ENCODE peak calls at places on chromosome 3, in nine cellular contexts. One of them, this sample, is unnamed.

GRCh38 chr3:44208568-44208967 is 33.1 kb upstream of the TOPAZ1 start:
- DNase-seq in mesendoderm: no peak
- DNase-seq in IMR-90: no peak
- DNase-seq in DND-41: no peak
- DNase-seq in astrocyte: peak
- DNase-seq in fibroblast of lung: no peak
- DNase-seq in K562: no peak
- DNase-seq in neural progenitor cell: no peak
- DNase-seq in colonic mucosa: no peak
- DNase-seq in this sample: no peak

GRCh38 chr3:162865466-162865865 is 1368.9 kb downstream of the OTOL1 start:
- DNase-seq in mesendoderm: no peak
- DNase-seq in IMR-90: no peak
- DNase-seq in DND-41: no peak
- DNase-seq in astrocyte: no peak
- DNase-seq in fibroblast of lung: peak
- DNase-seq in K562: no peak
- DNase-seq in neural progenitor cell: no peak
- DNase-seq in colonic mucosa: no peak
- DNase-seq in this sample: no peak

GRCh38 chr3:28800203-28800602 is 451.6 kb upstream of the AZI2 start:
- DNase-seq in mesendoderm: no peak
- DNase-seq in IMR-90: no peak
- DNase-seq in DND-41: no peak
- DNase-seq in astrocyte: no peak
- DNase-seq in fibroblast of lung: no peak
- DNase-seq in K562: no peak
- DNase-seq in neural progenitor cell: peak
- DNase-seq in colonic mucosa: no peak
- DNase-seq in this sample: no peak

GRCh38 chr3:155178810-155179424 is 98.8 kb downstream of the MME start:
- DNase-seq in mesendoderm: no peak
- DNase-seq in IMR-90: no peak
- DNase-seq in DND-41: no peak
- DNase-seq in astrocyte: no peak
- DNase-seq in fibroblast of lung: no peak
- DNase-seq in K562: no peak
- DNase-seq in neural progenitor cell: no peak
- DNase-seq in colonic mucosa: no peak
- DNase-seq in this sample: no peak

GRCh38 chr3:188554404-188554803 is 400.4 kb downstream of the LPP start:
- DNase-seq in mesendoderm: no peak
- DNase-seq in IMR-90: peak
- DNase-seq in DND-41: no peak
- DNase-seq in astrocyte: peak
- DNase-seq in fibroblast of lung: peak
- DNase-seq in K562: no peak
- DNase-seq in neural progenitor cell: no peak
- DNase-seq in colonic mucosa: no peak
- DNase-seq in this sample: no peak

GRCh38 chr3:71710906-71711494 is 14.2 kb downstream of the EIF4E3 start:
- DNase-seq in mesendoderm: peak
- DNase-seq in IMR-90: peak
- DNase-seq in DND-41: no peak
- DNase-seq in astrocyte: peak
- DNase-seq in fibroblast of lung: peak
- DNase-seq in K562: peak
- DNase-seq in neural progenitor cell: peak
- DNase-seq in colonic mucosa: no peak
- DNase-seq in this sample: peak

GRCh38 chr3:188006726-188007393 is 147.1 kb upstream of the LPP start:
- DNase-seq in mesendoderm: no peak
- DNase-seq in IMR-90: no peak
- DNase-seq in DND-41: no peak
- DNase-seq in astrocyte: no peak
- DNase-seq in fibroblast of lung: no peak
- DNase-seq in K562: no peak
- DNase-seq in neural progenitor cell: no peak
- DNase-seq in colonic mucosa: no peak
- DNase-seq in this sample: no peak

GRCh38 chr3:45554001-45554691 is 40.4 kb upstream of the LIMD1 start:
- DNase-seq in mesendoderm: peak
- DNase-seq in IMR-90: peak
- DNase-seq in DND-41: no peak
- DNase-seq in astrocyte: peak
- DNase-seq in fibroblast of lung: peak
- DNase-seq in K562: peak
- DNase-seq in neural progenitor cell: no peak
- DNase-seq in colonic mucosa: peak
- DNase-seq in this sample: peak

GRCh38 chr3:124883766-124884473 is 3.2 kb downstream of the ITGB5 start:
- DNase-seq in mesendoderm: no peak
- DNase-seq in IMR-90: peak
- DNase-seq in DND-41: no peak
- DNase-seq in astrocyte: peak
- DNase-seq in fibroblast of lung: no peak
- DNase-seq in K562: no peak
- DNase-seq in neural progenitor cell: peak
- DNase-seq in colonic mucosa: no peak
- DNase-seq in this sample: no peak

GRCh38 chr3:150412599-150413069 is 4.5 kb downstream of the TSC22D2 start:
- DNase-seq in mesendoderm: no peak
- DNase-seq in IMR-90: peak
- DNase-seq in DND-41: no peak
- DNase-seq in astrocyte: peak
- DNase-seq in fibroblast of lung: peak
- DNase-seq in K562: peak
- DNase-seq in neural progenitor cell: no peak
- DNase-seq in colonic mucosa: no peak
- DNase-seq in this sample: peak

GRCh38 chr3:150411971-150412370 is 3.9 kb downstream of the TSC22D2 start:
- DNase-seq in mesendoderm: no peak
- DNase-seq in IMR-90: peak
- DNase-seq in DND-41: no peak
- DNase-seq in astrocyte: no peak
- DNase-seq in fibroblast of lung: peak
- DNase-seq in K562: no peak
- DNase-seq in neural progenitor cell: no peak
- DNase-seq in colonic mucosa: no peak
- DNase-seq in this sample: peak

GRCh38 chr3:150411106-150411460 is 3.0 kb downstream of the TSC22D2 start:
- DNase-seq in mesendoderm: no peak
- DNase-seq in IMR-90: no peak
- DNase-seq in DND-41: no peak
- DNase-seq in astrocyte: no peak
- DNase-seq in fibroblast of lung: no peak
- DNase-seq in K562: no peak
- DNase-seq in neural progenitor cell: no peak
- DNase-seq in colonic mucosa: no peak
- DNase-seq in this sample: no peak

GRCh38 chr3:150414273-150414672 is 6.2 kb downstream of the TSC22D2 start:
- DNase-seq in mesendoderm: peak
- DNase-seq in IMR-90: peak
- DNase-seq in DND-41: no peak
- DNase-seq in astrocyte: peak
- DNase-seq in fibroblast of lung: peak
- DNase-seq in K562: peak
- DNase-seq in neural progenitor cell: peak
- DNase-seq in colonic mucosa: peak
- DNase-seq in this sample: no peak

DNA sequence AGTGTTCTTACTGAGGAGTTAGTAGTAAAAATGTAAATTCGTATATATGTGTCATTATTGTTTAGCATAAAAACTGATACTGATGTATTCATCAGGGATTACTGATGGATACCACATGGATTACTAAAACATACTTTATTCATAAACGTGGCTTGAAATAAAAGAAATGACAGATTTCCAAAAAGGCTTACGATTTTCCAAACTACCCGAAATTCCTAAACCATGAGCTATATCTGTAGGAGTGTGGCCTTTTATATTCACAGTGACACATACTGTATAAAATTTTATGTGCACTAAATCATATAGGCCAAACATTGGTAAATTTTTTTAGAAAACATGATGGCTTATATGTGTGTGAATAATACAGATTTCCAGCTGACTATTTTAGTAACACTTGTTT is 6.9 kb downstream of the TSC22D2 start:
- DNase-seq in mesendoderm: no peak
- DNase-seq in IMR-90: peak
- DNase-seq in DND-41: no peak
- DNase-seq in astrocyte: peak
- DNase-seq in fibroblast of lung: no peak
- DNase-seq in K562: no peak
- DNase-seq in neural progenitor cell: no peak
- DNase-seq in colonic mucosa: no peak
- DNase-seq in this sample: no peak
- H3K9ac ChIP-seq in mesendoderm: no peak
- H3K9ac ChIP-seq in IMR-90: no peak
- H3K9ac ChIP-seq in DND-41: no peak
- H3K9ac ChIP-seq in astrocyte: peak
- H3K9ac ChIP-seq in fibroblast of lung: peak
- H3K9ac ChIP-seq in K562: peak
- H3K9ac ChIP-seq in neural progenitor cell: no peak
- H3K9ac ChIP-seq in colonic mucosa: no peak
- H3K9ac ChIP-seq in this sample: no peak

DNA sequence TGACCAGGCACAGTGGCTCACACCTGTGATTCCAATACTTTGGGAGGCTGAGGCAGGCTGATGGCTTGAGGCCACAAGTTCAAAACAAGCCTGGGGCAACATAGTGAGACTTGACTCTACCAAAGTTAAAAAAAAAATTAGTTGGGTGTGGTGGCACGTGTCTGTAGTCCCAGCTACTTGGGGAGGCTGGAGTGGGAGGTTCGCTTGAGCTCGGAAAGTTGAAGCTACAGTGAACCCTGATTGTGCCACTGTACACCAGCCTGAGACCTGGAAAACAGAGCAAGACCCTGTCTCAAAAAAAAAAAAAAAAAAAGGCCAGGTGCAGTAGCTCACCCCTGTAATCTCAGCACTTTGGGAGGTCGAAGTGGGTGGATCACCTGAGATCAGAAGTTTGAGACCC is 3.1 kb downstream of the CDC25A start:
- DNase-seq in mesendoderm: no peak
- DNase-seq in IMR-90: no peak
- DNase-seq in DND-41: no peak
- DNase-seq in astrocyte: no peak
- DNase-seq in fibroblast of lung: no peak
- DNase-seq in K562: no peak
- DNase-seq in neural progenitor cell: no peak
- DNase-seq in colonic mucosa: no peak
- DNase-seq in this sample: no peak
- H3K9ac ChIP-seq in mesendoderm: no peak
- H3K9ac ChIP-seq in IMR-90: no peak
- H3K9ac ChIP-seq in DND-41: peak
- H3K9ac ChIP-seq in astrocyte: no peak
- H3K9ac ChIP-seq in fibroblast of lung: no peak
- H3K9ac ChIP-seq in K562: no peak
- H3K9ac ChIP-seq in neural progenitor cell: no peak
- H3K9ac ChIP-seq in colonic mucosa: no peak
- H3K9ac ChIP-seq in this sample: no peak

DNA sequence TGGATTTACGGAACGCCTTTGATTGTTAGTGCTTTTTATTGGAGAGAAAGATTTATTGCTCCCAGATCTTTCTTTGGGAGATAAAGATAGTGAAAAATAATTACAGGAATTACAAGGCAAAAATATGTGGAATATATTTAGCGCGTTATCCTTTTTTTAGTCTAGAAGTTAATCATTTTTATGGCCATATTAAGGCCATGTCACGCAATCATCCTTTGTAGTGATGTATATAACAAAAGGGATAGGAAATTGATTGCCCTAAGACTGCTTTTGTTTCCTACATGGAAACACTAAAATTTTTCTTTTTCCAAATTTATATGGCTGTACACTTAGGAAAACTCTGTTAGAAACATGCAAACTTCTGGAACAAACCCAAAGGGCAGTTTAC is 1.5 kb downstream of the TRPC1 start:
- DNase-seq in mesendoderm: no peak
- DNase-seq in IMR-90: no peak
- DNase-seq in DND-41: no peak
- DNase-seq in astrocyte: no peak
- DNase-seq in fibroblast of lung: no peak
- DNase-seq in K562: no peak
- DNase-seq in neural progenitor cell: no peak
- DNase-seq in colonic mucosa: no peak
- DNase-seq in this sample: no peak
- H3K9ac ChIP-seq in mesendoderm: peak
- H3K9ac ChIP-seq in IMR-90: peak
- H3K9ac ChIP-seq in DND-41: no peak
- H3K9ac ChIP-seq in astrocyte: peak
- H3K9ac ChIP-seq in fibroblast of lung: no peak
- H3K9ac ChIP-seq in K562: peak
- H3K9ac ChIP-seq in neural progenitor cell: peak
- H3K9ac ChIP-seq in colonic mucosa: no peak
- H3K9ac ChIP-seq in this sample: no peak

GRCh38 chr3:143066033-143066432 is 53.5 kb upstream of the CHST2 start:
- DNase-seq in mesendoderm: no peak
- DNase-seq in IMR-90: no peak
- DNase-seq in DND-41: no peak
- DNase-seq in astrocyte: no peak
- DNase-seq in fibroblast of lung: no peak
- DNase-seq in K562: no peak
- DNase-seq in neural progenitor cell: no peak
- DNase-seq in colonic mucosa: no peak
- DNase-seq in this sample: no peak

GRCh38 chr3:143068059-143068458 is 51.5 kb upstream of the CHST2 start:
- DNase-seq in mesendoderm: no peak
- DNase-seq in IMR-90: no peak
- DNase-seq in DND-41: no peak
- DNase-seq in astrocyte: no peak
- DNase-seq in fibroblast of lung: no peak
- DNase-seq in K562: no peak
- DNase-seq in neural progenitor cell: no peak
- DNase-seq in colonic mucosa: no peak
- DNase-seq in this sample: no peak

GRCh38 chr3:143067201-143067600 is 52.4 kb upstream of the CHST2 start:
- DNase-seq in mesendoderm: no peak
- DNase-seq in IMR-90: peak
- DNase-seq in DND-41: no peak
- DNase-seq in astrocyte: no peak
- DNase-seq in fibroblast of lung: no peak
- DNase-seq in K562: no peak
- DNase-seq in neural progenitor cell: no peak
- DNase-seq in colonic mucosa: no peak
- DNase-seq in this sample: no peak

GRCh38 chr3:143070977-143071551 is 48.5 kb upstream of the CHST2 start:
- DNase-seq in mesendoderm: peak
- DNase-seq in IMR-90: peak
- DNase-seq in DND-41: no peak
- DNase-seq in astrocyte: peak
- DNase-seq in fibroblast of lung: peak
- DNase-seq in K562: no peak
- DNase-seq in neural progenitor cell: no peak
- DNase-seq in colonic mucosa: peak
- DNase-seq in this sample: no peak

DNA sequence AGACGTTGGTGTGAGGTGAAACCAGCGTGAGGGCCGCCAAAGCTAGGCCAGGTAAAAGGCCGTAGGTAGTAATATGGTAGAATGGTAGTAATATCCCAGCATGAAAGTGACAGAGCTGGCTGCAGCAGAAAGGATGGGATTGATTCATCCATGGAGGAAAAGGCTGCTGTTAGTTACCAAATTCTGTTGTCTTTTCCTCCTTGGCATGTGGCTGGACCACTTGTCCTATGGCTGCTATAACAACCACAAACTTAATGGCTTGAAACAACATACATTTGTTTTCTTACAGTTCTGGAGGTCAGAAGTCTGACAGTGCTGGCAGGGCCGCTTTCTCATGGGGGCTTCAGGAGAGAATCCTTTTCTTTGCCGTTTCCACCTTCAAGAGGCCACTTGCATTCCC is 47.8 kb upstream of the CHST2 start:
- DNase-seq in mesendoderm: no peak
- DNase-seq in IMR-90: no peak
- DNase-seq in DND-41: no peak
- DNase-seq in astrocyte: no peak
- DNase-seq in fibroblast of lung: no peak
- DNase-seq in K562: no peak
- DNase-seq in neural progenitor cell: no peak
- DNase-seq in colonic mucosa: no peak
- DNase-seq in this sample: no peak
- H3K9ac ChIP-seq in mesendoderm: no peak
- H3K9ac ChIP-seq in IMR-90: no peak
- H3K9ac ChIP-seq in DND-41: no peak
- H3K9ac ChIP-seq in astrocyte: peak
- H3K9ac ChIP-seq in fibroblast of lung: no peak
- H3K9ac ChIP-seq in K562: no peak
- H3K9ac ChIP-seq in neural progenitor cell: no peak
- H3K9ac ChIP-seq in colonic mucosa: no peak
- H3K9ac ChIP-seq in this sample: no peak